ENCODE peak calls at places on chromosomes 3 and 15, in four cellular contexts. L is lung, X is Calu3, E is astrocyte of the spinal cord. A is an unnamed sample.

GRCh38 chr15:34721802-34722795 is 32.7 kb downstream of the GJD2 start:
- DNase-seq in L (no peak), X (peak), E (peak), A (peak)

GRCh38 chr15:32029862-32030781 is at the start of gene CHRNA7:
- DNase-seq in L (peak), X (peak), E (peak), A (peak)

GRCh38 chr3:127210654-127210943 is 17.7 kb downstream of the PRR23E start:
- DNase-seq in L (peak), X (no peak), E (no peak), A (no peak)

GRCh38 chr3:17643691-17644090 is 98.7 kb downstream of the TBC1D5 start:
- DNase-seq in L (no peak), X (no peak), E (peak), A (no peak)

GRCh38 chr15:47514251-47514652 is 203.1 kb upstream of the SEMA6D start:
- DNase-seq in L (no peak), X (no peak), E (peak), A (no peak)

GRCh38 chr3:101150504-101150903 is 157.3 kb upstream of the ABI3BP start:
- DNase-seq in L (no peak), X (no peak), E (no peak), A (no peak)

GRCh38 chr3:43503067-43503728 is 118.6 kb downstream of the ANO10 start:
- DNase-seq in L (no peak), X (no peak), E (peak), A (no peak)

GRCh38 chr3:101941253-101942039 is 92.1 kb downstream of the NFKBIZ start:
- DNase-seq in L (no peak), X (no peak), E (peak), A (no peak)

GRCh38 chr3:134008630-134009156 is 21.0 kb downstream of the SLCO2A1 start:
- DNase-seq in L (no peak), X (no peak), E (peak), A (no peak)

GRCh38 chr3:114758828-114759709 is 388.0 kb downstream of the ZBTB20 start:
- DNase-seq in L (no peak), X (no peak), E (peak), A (no peak)

GRCh38 chr15:47283231-47283630 is 434.1 kb upstream of the SEMA6D start:
- DNase-seq in L (no peak), X (no peak), E (no peak), A (no peak)

GRCh38 chr3:29331830-29332637 is 51.2 kb downstream of the RBMS3 start:
- DNase-seq in L (no peak), X (no peak), E (no peak), A (no peak)

GRCh38 chr15:101372149-101372577 is 77.1 kb upstream of the SNRPA1 start:
- DNase-seq in L (no peak), X (no peak), E (peak), A (no peak)

GRCh38 chr3:29335438-29335837 is 54.6 kb downstream of the RBMS3 start:
- DNase-seq in L (peak), X (peak), E (peak), A (no peak)

GRCh38 chr3:132290833-132291232 is 26.4 kb upstream of the ACP3 start:
- DNase-seq in L (no peak), X (peak), E (no peak), A (no peak)

GRCh38 chr3:177553586-177553985 is 356.3 kb upstream of the TBL1XR1 start:
- DNase-seq in L (no peak), X (no peak), E (no peak), A (no peak)

GRCh38 chr3:52670621-52671521 is 14.8 kb downstream of the PBRM1 start:
- DNase-seq in L (peak), X (peak), E (peak), A (no peak)

GRCh38 chr3:184336484-184337230 is 743 bp upstream of the FAM131A start:
- DNase-seq in L (no peak), X (no peak), E (peak), A (no peak)

GRCh38 chr3:81891056-81891455 is 129.6 kb upstream of the GBE1 start:
- DNase-seq in L (no peak), X (no peak), E (no peak), A (no peak)

GRCh38 chr15:64193971-64194370 is 31.1 kb upstream of the PPIB start:
- DNase-seq in L (no peak), X (no peak), E (no peak), A (no peak)

GRCh38 chr3:130480736-130481135 is 36.2 kb upstream of the COL6A6 start:
- DNase-seq in L (no peak), X (peak), E (peak), A (no peak)

GRCh38 chr15:70783610-70784021 is 20.3 kb upstream of the UACA start:
- DNase-seq in L (no peak), X (peak), E (peak), A (no peak)

GRCh38 chr3:113287818-113288648 is 76.7 kb downstream of the BOC start:
- DNase-seq in L (no peak), X (peak), E (peak), A (peak)

GRCh38 chr3:10310578-10310977 is 10.3 kb downstream of the SEC13 start:
- DNase-seq in L (no peak), X (no peak), E (no peak), A (no peak)

GRCh38 chr15:98567951-98568350 is 80.4 kb upstream of the IGF1R start:
- DNase-seq in L (no peak), X (no peak), E (no peak), A (no peak)

GRCh38 chr3:133578548-133579191 is 5.2 kb downstream of the CDV3 start:
- DNase-seq in L (no peak), X (peak), E (peak), A (no peak)

GRCh38 chr3:72230774-72231379 is 445.9 kb upstream of the PROK2 start:
- DNase-seq in L (no peak), X (no peak), E (no peak), A (no peak)

GRCh38 chr3:109081746-109082510 is 36.0 kb downstream of the MORC1 start:
- DNase-seq in L (no peak), X (peak), E (peak), A (peak)

GRCh38 chr3:65883614-65884013 is 155.1 kb downstream of the MAGI1 start:
- DNase-seq in L (no peak), X (no peak), E (no peak), A (no peak)

GRCh38 chr3:9915252-9916141 is 1.4 kb upstream of the IL17RC start:
- DNase-seq in L (peak), X (no peak), E (peak), A (peak)

GRCh38 chr15:63191895-63192603 is 2.6 kb downstream of the RAB8B start:
- DNase-seq in L (no peak), X (no peak), E (no peak), A (no peak)

GRCh38 chr3:57998366-57999283 is 9.6 kb upstream of the FLNB start:
- DNase-seq in L (no peak), X (peak), E (no peak), A (no peak)

GRCh38 chr15:75758071-75758872 is 45.6 kb upstream of the CSPG4 start:
- DNase-seq in L (peak), X (peak), E (peak), A (peak)
- TF ChIP-seq CTCF in L (no peak), X (peak), E (peak), A (no peak)

GRCh38 chr3:79019137-79019923 is 748.5 kb downstream of the ROBO1 start:
- DNase-seq in L (peak), X (peak), E (peak), A (peak)
- TF ChIP-seq CTCF in L (no peak), X (no peak), E (no peak), A (no peak)

GRCh38 chr3:15375461-15376000 is 43.1 kb upstream of the SH3BP5 start:
- DNase-seq in L (no peak), X (no peak), E (no peak), A (no peak)

GRCh38 chr3:15380980-15381890 is 46.1 kb downstream of the METTL6 start:
- DNase-seq in L (no peak), X (no peak), E (no peak), A (no peak)

GRCh38 chr3:15382405-15382923 is 44.9 kb downstream of the METTL6 start:
- DNase-seq in L (no peak), X (no peak), E (no peak), A (no peak)

GRCh38 chr3:15372918-15373317 is 40.5 kb upstream of the SH3BP5 start:
- DNase-seq in L (no peak), X (no peak), E (no peak), A (no peak)

DNA sequence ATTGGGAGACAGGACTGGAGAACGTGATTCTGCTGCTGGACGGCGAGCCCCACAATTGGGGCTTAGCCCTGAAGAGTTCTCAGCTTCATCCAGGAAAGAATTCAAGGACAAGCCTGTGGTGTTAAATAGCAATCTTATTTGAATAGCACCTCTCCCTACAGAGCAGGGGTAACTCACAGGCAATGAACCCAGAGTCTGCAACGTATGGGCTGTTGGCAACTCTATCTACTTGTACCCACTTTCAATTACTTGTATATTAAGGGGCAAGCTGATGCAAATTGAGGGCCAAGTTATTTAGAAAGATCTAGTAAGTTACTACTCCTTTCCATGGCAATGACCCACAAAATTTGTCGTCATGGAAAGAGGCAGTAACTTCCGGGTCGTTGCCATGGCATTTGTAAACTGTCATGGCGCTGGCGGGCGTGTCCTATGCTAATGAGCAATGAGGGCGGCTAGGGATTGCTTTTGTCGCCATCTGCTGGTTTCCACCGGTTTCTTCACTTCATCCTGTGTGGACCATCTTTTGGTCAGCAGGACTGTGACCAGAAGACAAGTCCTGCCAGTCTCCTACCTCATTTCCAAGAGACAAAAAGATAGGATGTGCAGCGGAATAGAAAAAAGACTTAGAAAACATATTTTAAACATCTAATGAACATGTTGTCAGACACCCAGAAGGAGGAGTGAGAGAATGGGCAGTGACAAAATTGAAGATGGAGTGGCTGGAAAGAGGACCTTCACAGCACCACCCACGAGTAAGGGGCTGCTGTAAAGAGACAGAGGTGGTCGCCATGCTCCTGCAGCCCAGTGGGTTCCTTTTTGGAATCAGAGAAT is 45.8 kb upstream of the SH3BP5 start:
- DNase-seq in L (peak), X (peak), E (peak), A (peak)
- TF ChIP-seq CTCF in L (peak), X (peak), E (peak), A (peak)

GRCh38 chr15:99979371-99979770 is 246.1 kb upstream of the LYSMD4 start:
- DNase-seq in L (no peak), X (no peak), E (no peak), A (no peak)

GRCh38 chr15:99980791-99981190 is 247.6 kb upstream of the LYSMD4 start:
- DNase-seq in L (no peak), X (no peak), E (no peak), A (no peak)

GRCh38 chr15:99982662-99983061 is 249.4 kb upstream of the LYSMD4 start:
- DNase-seq in L (no peak), X (no peak), E (no peak), A (no peak)

GRCh38 chr15:99981839-99982658 is 248.8 kb upstream of the LYSMD4 start:
- DNase-seq in L (no peak), X (no peak), E (no peak), A (no peak)

DNA sequence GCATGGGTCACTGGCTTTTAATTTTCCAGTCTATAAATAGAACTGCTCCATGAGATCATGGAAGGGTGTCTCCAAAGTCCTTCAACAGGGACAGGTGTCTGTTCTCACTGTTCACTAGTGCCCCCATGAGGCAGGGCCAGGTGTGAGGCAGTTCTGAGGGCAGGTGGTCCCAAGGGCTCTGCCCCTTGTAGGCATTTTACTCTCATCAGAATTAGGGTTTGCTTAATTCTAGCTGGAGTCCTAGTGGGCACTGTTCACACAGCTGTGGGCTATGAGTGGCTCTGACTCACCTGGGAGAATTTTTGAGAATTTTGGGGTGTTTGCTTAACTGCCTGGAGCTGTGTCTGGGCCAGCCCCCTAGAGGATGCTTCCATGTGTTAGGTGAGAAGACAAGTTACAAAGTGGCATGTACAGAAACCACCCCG is 248.0 kb upstream of the LYSMD4 start:
- DNase-seq in L (no peak), X (no peak), E (no peak), A (no peak)
- TF ChIP-seq CTCF in L (no peak), X (no peak), E (peak), A (no peak)

GRCh38 chr3:4743371-4743770 is 235.9 kb upstream of the BHLHE40 start:
- DNase-seq in L (no peak), X (no peak), E (no peak), A (no peak)

GRCh38 chr3:4742359-4742758 is 236.9 kb upstream of the BHLHE40 start:
- DNase-seq in L (no peak), X (no peak), E (peak), A (no peak)

GRCh38 chr3:4744405-4745239 is 234.6 kb upstream of the BHLHE40 start:
- DNase-seq in L (no peak), X (no peak), E (peak), A (no peak)

GRCh38 chr3:4746241-4746958 is 232.8 kb upstream of the BHLHE40 start:
- DNase-seq in L (no peak), X (no peak), E (peak), A (no peak)

DNA sequence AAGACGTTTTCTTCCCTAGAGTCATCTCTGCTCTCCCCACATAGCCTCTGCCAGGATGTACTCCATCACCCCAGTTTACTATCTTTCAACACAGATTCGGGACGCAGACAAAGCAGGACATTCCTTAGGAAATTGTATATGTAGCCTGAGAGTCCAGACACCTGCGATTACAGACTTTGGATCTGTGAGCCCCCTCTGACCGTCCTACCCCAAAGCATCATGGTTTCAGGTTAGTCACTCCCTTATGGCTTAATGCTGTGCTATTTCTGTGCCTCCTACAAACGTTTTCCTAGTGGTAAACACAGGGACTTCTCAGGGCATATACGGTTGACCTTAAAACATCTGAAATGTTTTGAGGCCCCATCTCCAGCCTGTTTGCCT is 234.0 kb upstream of the BHLHE40 start:
- DNase-seq in L (no peak), X (no peak), E (no peak), A (no peak)
- TF ChIP-seq CTCF in L (no peak), X (no peak), E (no peak), A (no peak)

DNA sequence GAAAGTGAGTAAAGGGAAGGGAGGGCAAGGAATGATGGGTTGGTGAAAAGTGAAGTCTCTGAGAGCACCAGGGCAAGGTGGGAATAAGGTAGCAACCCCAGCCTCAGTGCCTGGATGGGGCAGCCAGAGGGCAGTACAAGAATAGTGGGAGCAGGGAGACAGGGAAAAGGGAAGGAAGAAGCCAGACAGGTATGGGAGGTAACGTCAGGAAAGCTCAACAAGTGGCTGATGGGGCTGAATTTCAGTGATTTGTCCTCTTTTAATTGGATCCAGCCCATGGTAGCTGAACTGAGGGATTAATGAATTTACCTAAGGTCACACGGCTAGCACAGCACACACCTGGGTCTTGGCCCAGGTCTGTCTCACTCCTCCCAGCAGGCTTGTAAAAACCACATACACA is 12.6 kb downstream of the RORA start:
- DNase-seq in L (no peak), X (no peak), E (no peak), A (no peak)
- TF ChIP-seq CTCF in L (no peak), X (peak), E (no peak), A (no peak)

GRCh38 chr3:150237490-150237889 is 170.6 kb upstream of the TSC22D2 start:
- DNase-seq in L (no peak), X (no peak), E (peak), A (no peak)

GRCh38 chr3:150239764-150240163 is 168.3 kb upstream of the TSC22D2 start:
- DNase-seq in L (no peak), X (no peak), E (no peak), A (no peak)

GRCh38 chr3:150240891-150241290 is 167.2 kb upstream of the TSC22D2 start:
- DNase-seq in L (no peak), X (no peak), E (no peak), A (no peak)

GRCh38 chr3:150238043-150238802 is 169.9 kb upstream of the TSC22D2 start:
- DNase-seq in L (no peak), X (no peak), E (no peak), A (no peak)

DNA sequence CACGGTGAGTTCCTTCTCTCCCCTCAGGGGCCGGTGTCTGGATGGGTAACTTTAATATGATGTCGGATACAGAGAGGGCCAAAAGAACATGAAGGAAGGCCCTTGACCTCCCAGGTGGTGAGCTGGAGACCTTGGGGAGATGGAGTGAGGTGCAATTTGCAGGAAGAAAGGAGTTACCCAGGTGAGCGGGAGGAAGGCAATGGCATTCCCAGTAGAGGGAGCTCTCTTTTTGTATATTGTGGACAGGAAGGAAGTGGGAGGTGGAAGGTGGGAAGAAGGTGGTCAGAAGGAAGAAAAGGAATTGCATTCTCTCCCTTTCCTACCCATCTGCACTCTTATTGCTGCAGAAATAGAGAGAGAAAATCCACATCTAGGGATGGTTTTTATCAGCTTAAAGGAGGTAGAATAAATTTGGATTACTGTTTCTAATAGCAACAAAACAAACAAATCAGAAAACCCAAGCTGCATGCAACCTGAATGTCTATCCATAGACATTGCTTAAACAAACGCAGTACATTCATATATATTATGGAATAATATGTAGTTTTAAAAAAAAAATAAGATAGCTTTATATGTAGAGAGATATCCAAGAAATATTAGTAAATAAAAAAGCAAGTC is 169.0 kb upstream of the TSC22D2 start:
- DNase-seq in L (no peak), X (peak), E (no peak), A (no peak)
- TF ChIP-seq CTCF in L (no peak), X (peak), E (peak), A (no peak)

GRCh38 chr3:8702560-8702959 is 31.0 kb upstream of the CAV3 start:
- DNase-seq in L (no peak), X (no peak), E (no peak), A (no peak)
- TF ChIP-seq CTCF in L (no peak), X (no peak), E (peak), A (peak)

GRCh38 chr15:79930509-79930908 is 33.7 kb upstream of the MTHFS start:
- DNase-seq in L (no peak), X (no peak), E (no peak), A (no peak)
- TF ChIP-seq CTCF in L (no peak), X (no peak), E (no peak), A (no peak)

A was measured in glutamatergic neuron.